ENCODE peak calls at places on chromosomes 16 and 17, in four cellular contexts. Z, I, W and P are unnamed samples.

GRCh38 chr16:58459344-58460218 is 40.4 kb upstream of the NDRG4 start:
- DNase-seq in Z (peak; percentile 43), I (no peak), W (no peak), P (no peak)

GRCh38 chr16:25109643-25110042 is 1.9 kb upstream of the LCMT1 start:
- DNase-seq in I (no peak), Z (peak; percentile 98), W (no peak), P (no peak)

GRCh38 chr17:6713130-6713917 is at the start of gene SLC13A5:
- DNase-seq in W (peak; percentile 84), I (peak; percentile 89), Z (no peak), P (peak; percentile 94)

GRCh38 chr16:26993511-26993910 is 73.2 kb upstream of the C16orf82 start:
- DNase-seq in I (no peak), W (no peak), Z (no peak), P (no peak)

GRCh38 chr16:70162041-70162451 is 11.5 kb upstream of the CLEC18C start:
- DNase-seq in W (no peak), Z (peak; percentile 80), I (peak; percentile 15), P (no peak)

GRCh38 chr16:69741951-69742904 is 12.5 kb downstream of the NOB1 start:
- DNase-seq in I (no peak), W (no peak), Z (peak; percentile 16), P (no peak)

GRCh38 chr17:45656527-45657181 is 127.5 kb upstream of the CRHR1 start:
- DNase-seq in Z (no peak), W (no peak), I (no peak), P (no peak)

GRCh38 chr16:86576591-86577313 is 1.6 kb upstream of the FOXL1 start:
- DNase-seq in W (peak; percentile 63), I (peak; percentile 11), Z (no peak), P (no peak)

GRCh38 chr16:54342001-54342776 is 55.6 kb upstream of the IRX3 start:
- DNase-seq in W (no peak), Z (no peak), I (no peak), P (no peak)

GRCh38 chr17:48841395-48841831 is 10.6 kb downstream of the CALCOCO2 start:
- DNase-seq in W (no peak), I (no peak), Z (peak; percentile 76), P (no peak)

GRCh38 chr17:79630821-79631639 is 20.2 kb upstream of the RBFOX3 start:
- DNase-seq in W (peak; percentile 33), Z (no peak), I (no peak), P (peak; percentile 25)

GRCh38 chr17:9837551-9838471 is 12.1 kb downstream of the GLP2R start:
- DNase-seq in Z (peak; percentile 85), W (no peak), I (no peak), P (peak; percentile 38)

GRCh38 chr17:50095626-50096037 is 481 bp downstream of the PDK2 start:
- DNase-seq in Z (no peak), W (peak; percentile 63), I (no peak), P (no peak)

GRCh38 chr17:40607641-40608040 is 40.0 kb downstream of the SMARCE1 start:
- DNase-seq in I (no peak), Z (no peak), W (no peak), P (no peak)

GRCh38 chr17:10429416-10430045 is 7.8 kb upstream of the MYH8 start:
- DNase-seq in Z (peak; percentile 28), I (peak; percentile 5), W (no peak), P (no peak)

GRCh38 chr16:14232106-14232890 is 161.2 kb downstream of the MRTFB start:
- DNase-seq in Z (peak; percentile 72), W (no peak), I (no peak), P (no peak)

GRCh38 chr16:70706948-70707465 is 21.2 kb upstream of the MTSS2 start:
- DNase-seq in W (no peak), Z (peak; percentile 91), I (no peak), P (no peak)

GRCh38 chr17:79444226-79444625 is 166.6 kb downstream of the RBFOX3 start:
- DNase-seq in I (no peak), W (no peak), Z (no peak), P (no peak)

GRCh38 chr16:66354321-66354854 is 12.1 kb upstream of the CDH5 start:
- DNase-seq in Z (no peak), W (no peak), I (peak; percentile 80), P (no peak)

GRCh38 chr17:39674702-39675389 is 6.6 kb downstream of the PNMT start:
- DNase-seq in W (no peak), I (no peak), Z (no peak), P (peak; percentile 58)

GRCh38 chr17:77959216-77959925 is 868 bp downstream of the TNRC6C start:
- DNase-seq in Z (peak; percentile 19), W (peak; percentile 61), I (peak; percentile 37), P (no peak)

GRCh38 chr16:71758293-71758760 is 33.8 kb upstream of the PHLPP2 start:
- DNase-seq in W (no peak), I (no peak), Z (no peak), P (no peak)

GRCh38 chr16:69111831-69112230 is 6.4 kb downstream of the HAS3 start:
- DNase-seq in W (no peak), Z (no peak), I (no peak), P (no peak)

GRCh38 chr16:71360378-71360777 is 1.9 kb downstream of the CALB2 start:
- DNase-seq in I (peak; percentile 53), Z (peak; percentile 94), W (no peak), P (no peak)

GRCh38 chr16:4390266-4391260 is 18.9 kb downstream of the VASN start:
- DNase-seq in Z (no peak), W (no peak), I (peak; percentile 70), P (peak; percentile 76)

GRCh38 chr17:6684881-6685767 is 28.0 kb downstream of the SLC13A5 start:
- DNase-seq in Z (no peak), I (no peak), W (no peak), P (no peak)

GRCh38 chr16:69942099-69942491 is 9.0 kb upstream of the CLEC18A start:
- DNase-seq in W (no peak), I (no peak), Z (no peak), P (no peak)

GRCh38 chr17:35188111-35188510 is 6.1 kb downstream of the SLC35G3 start:
- DNase-seq in I (no peak), W (no peak), Z (no peak), P (no peak)

GRCh38 chr17:3827124-3827773 is 18.8 kb downstream of the NCBP3 start:
- DNase-seq in Z (peak; percentile 66), I (peak; percentile 80), W (peak; percentile 80), P (peak; percentile 75)

GRCh38 chr16:19173059-19173458 is 5.0 kb downstream of the SYT17 start:
- DNase-seq in W (no peak), Z (no peak), I (no peak), P (no peak)

GRCh38 chr17:40219073-40219860 is at the start of gene WIPF2:
- DNase-seq in W (peak; percentile 98), Z (peak; percentile 94), I (peak; percentile 99), P (peak; percentile 99)

GRCh38 chr16:53098526-53099317 is 43.9 kb downstream of the CHD9 start:
- DNase-seq in Z (peak; percentile 96), W (peak; percentile 66), I (peak; percentile 75), P (peak; percentile 67)

GRCh38 chr17:5419959-5420653 is at the start of gene RPAIN:
- DNase-seq in I (peak; percentile 95), Z (peak; percentile 80), W (peak; percentile 87), P (peak; percentile 94)

GRCh38 chr17:5418858-5419355 is 555 bp downstream of the NUP88 start:
- DNase-seq in W (no peak), Z (peak; percentile 39), I (peak; percentile 54), P (no peak)

GRCh38 chr17:5416886-5417285 is 2.6 kb downstream of the NUP88 start:
- DNase-seq in Z (no peak), I (no peak), W (no peak), P (no peak)

GRCh38 chr17:5422505-5422904 is 2.5 kb downstream of the RPAIN start:
- DNase-seq in I (no peak), W (no peak), Z (peak; percentile 83), P (no peak)

GRCh38 chr17:5419356-5419958 is at the start of gene NUP88:
- DNase-seq in I (peak; percentile 99), W (peak; percentile 93), Z (peak; percentile 97), P (peak; percentile 100)
- H3K4ac ChIP-seq in I (peak within 1 kb of the TSS; percentile 78), W (peak within 1 kb of the TSS; percentile 27), Z (peak within 1 kb of the TSS; percentile 92), P (no peak within 1 kb of the TSS)

GRCh38 chr17:19670906-19671305 is 22.4 kb downstream of the ALDH3A2 start:
- DNase-seq in I (no peak), W (no peak), Z (no peak), P (no peak)
- H3K56ac ChIP-seq in I (no peak overlapping the region), W (no peak overlapping the region), Z (no peak overlapping the region), P (no peak overlapping the region)

GRCh38 chr16:78022347-78022746 is at the start of gene CLEC3A:
- DNase-seq in I (peak; percentile 24), Z (no peak), W (no peak), P (no peak)
- H3K4me1 ChIP-seq in I (no peaks in the 10 kb centered on the region), Z (peaks cover 1% of the 10 kb centered on the region), W (peaks cover 2% of the 10 kb centered on the region), P (no peaks in the 10 kb centered on the region)

GRCh38 chr17:30824002-30824355 is 513 bp downstream of the CRLF3 start:
- DNase-seq in W (no peak), Z (no peak), I (peak; percentile 70), P (no peak)
- H3K4ac ChIP-seq in W (peak overlapping the region; percentile 96), Z (peak overlapping the region; percentile 82), I (peak overlapping the region; percentile 22), P (no peak overlapping the region)

DNA sequence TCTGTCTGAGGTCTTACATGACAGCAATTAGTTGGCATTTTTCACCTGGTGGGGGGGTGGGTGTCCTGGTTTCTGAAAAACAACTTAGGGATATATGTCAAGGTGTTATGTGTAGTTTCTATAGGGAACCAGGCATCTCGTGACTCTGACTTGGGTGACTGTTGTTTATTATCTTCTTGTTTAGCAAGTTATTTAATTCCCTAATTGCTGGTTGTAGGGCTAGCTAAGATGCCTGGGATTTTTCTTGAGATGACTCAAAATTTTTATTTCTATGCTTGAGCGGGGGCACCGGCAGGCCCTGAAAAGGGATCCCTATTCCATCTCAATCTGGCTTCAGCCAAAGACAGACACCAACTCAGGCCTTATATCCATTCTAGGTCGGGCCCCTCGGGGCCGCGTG is 3.2 kb downstream of the DPH1 start:
- DNase-seq in Z (no peak), W (no peak), I (no peak), P (no peak)
- H3K56ac ChIP-seq in Z (no peak overlapping the region), W (no peak overlapping the region), I (no peak overlapping the region), P (no peak overlapping the region)

GRCh38 chr16:684067-684794 is at the start of gene JMJD8:
- DNase-seq in I (peak; percentile 97), W (peak; percentile 98), Z (peak; percentile 92), P (peak; percentile 97)
- H3K4me1 ChIP-seq in I (no peaks in the 10 kb centered on the region), W (peaks cover 17% of the 10 kb centered on the region), Z (peaks cover 24% of the 10 kb centered on the region), P (no peaks in the 10 kb centered on the region)